ENCODE peak calls at places on chromosomes 11 and 22, in six cellular contexts. One of them, this sample, is unnamed.

GRCh38 chr11:118251858-118252652 is at the start of gene MPZL3:
- DNase-seq in GM23338: peak; percentile 98
- DNase-seq in pancreas: peak; percentile 92
- DNase-seq in AG10803: peak; percentile 22
- DNase-seq in colonic mucosa: peak; percentile 98
- DNase-seq in epithelial cell of esophagus: peak; percentile 99
- DNase-seq in this sample: peak; percentile 86

GRCh38 chr22:35611891-35612576 is 5.1 kb downstream of the MB start:
- DNase-seq in GM23338: no peak
- DNase-seq in pancreas: no peak
- DNase-seq in AG10803: no peak
- DNase-seq in colonic mucosa: peak; percentile 51
- DNase-seq in epithelial cell of esophagus: no peak
- DNase-seq in this sample: no peak

GRCh38 chr11:32962016-32962415 is 53.7 kb upstream of the DEPDC7 start:
- DNase-seq in GM23338: no peak
- DNase-seq in pancreas: no peak
- DNase-seq in AG10803: peak; percentile 36
- DNase-seq in colonic mucosa: no peak
- DNase-seq in epithelial cell of esophagus: no peak
- DNase-seq in this sample: no peak

GRCh38 chr11:114219559-114220349 is 76.4 kb upstream of the NNMT start:
- DNase-seq in GM23338: no peak
- DNase-seq in pancreas: no peak
- DNase-seq in AG10803: no peak
- DNase-seq in colonic mucosa: no peak
- DNase-seq in epithelial cell of esophagus: no peak
- DNase-seq in this sample: peak; percentile 14

GRCh38 chr11:45079943-45080719 is 66.3 kb upstream of the PRDM11 start:
- DNase-seq in GM23338: no peak
- DNase-seq in pancreas: no peak
- DNase-seq in AG10803: no peak
- DNase-seq in colonic mucosa: peak; percentile 33
- DNase-seq in epithelial cell of esophagus: no peak
- DNase-seq in this sample: no peak

GRCh38 chr22:30143265-30143664 is 63.0 kb downstream of the HORMAD2 start:
- DNase-seq in GM23338: no peak
- DNase-seq in pancreas: no peak
- DNase-seq in AG10803: no peak
- DNase-seq in colonic mucosa: no peak
- DNase-seq in epithelial cell of esophagus: no peak
- DNase-seq in this sample: no peak

GRCh38 chr11:12695221-12695794 is 21.1 kb downstream of the TEAD1 start:
- DNase-seq in GM23338: no peak
- DNase-seq in pancreas: no peak
- DNase-seq in AG10803: no peak
- DNase-seq in colonic mucosa: no peak
- DNase-seq in epithelial cell of esophagus: no peak
- DNase-seq in this sample: no peak

GRCh38 chr11:31233425-31233824 is 136.1 kb downstream of the DCDC1 start:
- DNase-seq in GM23338: peak; percentile 43
- DNase-seq in pancreas: no peak
- DNase-seq in AG10803: no peak
- DNase-seq in colonic mucosa: no peak
- DNase-seq in epithelial cell of esophagus: peak; percentile 51
- DNase-seq in this sample: no peak

GRCh38 chr22:39980635-39981034 is 14.1 kb upstream of the FAM83F start:
- DNase-seq in GM23338: no peak
- DNase-seq in pancreas: no peak
- DNase-seq in AG10803: no peak
- DNase-seq in colonic mucosa: no peak
- DNase-seq in epithelial cell of esophagus: no peak
- DNase-seq in this sample: no peak

GRCh38 chr11:8692417-8692816 is 9.8 kb downstream of the RPL27A start:
- DNase-seq in GM23338: no peak
- DNase-seq in pancreas: no peak
- DNase-seq in AG10803: no peak
- DNase-seq in colonic mucosa: no peak
- DNase-seq in epithelial cell of esophagus: peak; percentile 40
- DNase-seq in this sample: no peak

GRCh38 chr11:116797816-116798215 is 6.1 kb upstream of the APOA5 start:
- DNase-seq in GM23338: no peak
- DNase-seq in pancreas: no peak
- DNase-seq in AG10803: no peak
- DNase-seq in colonic mucosa: no peak
- DNase-seq in epithelial cell of esophagus: no peak
- DNase-seq in this sample: no peak

GRCh38 chr11:129643031-129643721 is 172.5 kb upstream of the TMEM45B start:
- DNase-seq in GM23338: no peak
- DNase-seq in pancreas: no peak
- DNase-seq in AG10803: peak; percentile 43
- DNase-seq in colonic mucosa: no peak
- DNase-seq in epithelial cell of esophagus: peak; percentile 99
- DNase-seq in this sample: no peak

GRCh38 chr22:41308544-41308947 is 7.2 kb downstream of the ZC3H7B start:
- DNase-seq in GM23338: no peak
- DNase-seq in pancreas: no peak
- DNase-seq in AG10803: peak; percentile 39
- DNase-seq in colonic mucosa: no peak
- DNase-seq in epithelial cell of esophagus: no peak
- DNase-seq in this sample: no peak

GRCh38 chr11:117855452-117855851 is 21.0 kb downstream of the FXYD6 start:
- DNase-seq in GM23338: peak; percentile 37
- DNase-seq in pancreas: no peak
- DNase-seq in AG10803: no peak
- DNase-seq in colonic mucosa: no peak
- DNase-seq in epithelial cell of esophagus: no peak
- DNase-seq in this sample: no peak

GRCh38 chr11:122440783-122441701 is 214.5 kb upstream of the UBASH3B start:
- DNase-seq in GM23338: peak; percentile 89
- DNase-seq in pancreas: no peak
- DNase-seq in AG10803: peak; percentile 13
- DNase-seq in colonic mucosa: peak; percentile 21
- DNase-seq in epithelial cell of esophagus: no peak
- DNase-seq in this sample: no peak

GRCh38 chr22:29456211-29456671 is 17.9 kb downstream of the RFPL1 start:
- DNase-seq in GM23338: peak; percentile 36
- DNase-seq in pancreas: no peak
- DNase-seq in AG10803: peak; percentile 24
- DNase-seq in colonic mucosa: no peak
- DNase-seq in epithelial cell of esophagus: no peak
- DNase-seq in this sample: no peak

GRCh38 chr22:37205046-37205445 is 7.2 kb downstream of the SSTR3 start:
- DNase-seq in GM23338: no peak
- DNase-seq in pancreas: no peak
- DNase-seq in AG10803: no peak
- DNase-seq in colonic mucosa: no peak
- DNase-seq in epithelial cell of esophagus: no peak
- DNase-seq in this sample: no peak

GRCh38 chr22:38715852-38716251 is 10.1 kb downstream of the GTPBP1 start:
- DNase-seq in GM23338: no peak
- DNase-seq in pancreas: no peak
- DNase-seq in AG10803: no peak
- DNase-seq in colonic mucosa: no peak
- DNase-seq in epithelial cell of esophagus: no peak
- DNase-seq in this sample: no peak

GRCh38 chr22:45262195-45262930 is 21.7 kb upstream of the KIAA0930 start:
- DNase-seq in GM23338: no peak
- DNase-seq in pancreas: no peak
- DNase-seq in AG10803: no peak
- DNase-seq in colonic mucosa: no peak
- DNase-seq in epithelial cell of esophagus: no peak
- DNase-seq in this sample: no peak

GRCh38 chr11:125429174-125429707 is 66.8 kb downstream of the FEZ1 start:
- DNase-seq in GM23338: peak; percentile 94
- DNase-seq in pancreas: peak; percentile 30
- DNase-seq in AG10803: peak; percentile 50
- DNase-seq in colonic mucosa: peak; percentile 40
- DNase-seq in epithelial cell of esophagus: peak; percentile 75
- DNase-seq in this sample: peak; percentile 61

GRCh38 chr11:8167796-8168195 is 1.0 kb downstream of the RIC3 start:
- DNase-seq in GM23338: no peak
- DNase-seq in pancreas: no peak
- DNase-seq in AG10803: no peak
- DNase-seq in colonic mucosa: no peak
- DNase-seq in epithelial cell of esophagus: peak; percentile 29
- DNase-seq in this sample: no peak

GRCh38 chr22:32971252-32971651 is 86.9 kb downstream of the SYN3 start:
- DNase-seq in GM23338: no peak
- DNase-seq in pancreas: no peak
- DNase-seq in AG10803: no peak
- DNase-seq in colonic mucosa: no peak
- DNase-seq in epithelial cell of esophagus: no peak
- DNase-seq in this sample: no peak

GRCh38 chr11:134332189-134332631 is 422 bp downstream of the GLB1L2 start:
- DNase-seq in GM23338: peak; percentile 75
- DNase-seq in pancreas: peak; percentile 36
- DNase-seq in AG10803: no peak
- DNase-seq in colonic mucosa: peak; percentile 52
- DNase-seq in epithelial cell of esophagus: peak; percentile 5
- DNase-seq in this sample: peak; percentile 30

GRCh38 chr11:2298795-2299747 is 2.6 kb downstream of the C11orf21 start:
- DNase-seq in GM23338: peak; percentile 75
- DNase-seq in pancreas: no peak
- DNase-seq in AG10803: no peak
- DNase-seq in colonic mucosa: peak; percentile 38
- DNase-seq in epithelial cell of esophagus: peak; percentile 72
- DNase-seq in this sample: peak; percentile 69

DNA sequence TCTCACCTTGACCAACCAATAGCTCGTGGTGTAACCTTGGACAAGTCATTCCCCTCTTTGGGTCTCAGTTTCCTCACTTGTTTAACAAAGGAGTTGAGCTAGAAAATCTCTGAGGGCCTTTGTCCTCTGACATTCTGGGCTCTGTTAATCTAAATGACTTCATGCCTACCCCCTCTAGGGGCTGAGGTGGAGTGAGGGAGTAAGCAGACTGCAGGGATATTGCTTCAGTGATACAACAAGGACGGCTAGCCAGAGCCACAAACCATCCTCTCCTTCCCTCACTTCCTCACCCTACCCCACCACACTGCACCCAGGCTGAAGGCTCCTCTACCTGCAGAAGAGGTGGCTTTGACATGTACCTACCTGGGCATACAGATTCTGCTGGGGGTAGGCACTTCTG is 34.8 kb downstream of the RELT start:
- DNase-seq in GM23338: no peak
- DNase-seq in pancreas: no peak
- DNase-seq in AG10803: no peak
- DNase-seq in colonic mucosa: no peak
- DNase-seq in epithelial cell of esophagus: no peak
- DNase-seq in this sample: no peak
- TF ChIP-seq CTCF in GM23338: no peak
- TF ChIP-seq CTCF in pancreas: no peak
- TF ChIP-seq CTCF in AG10803: no peak
- TF ChIP-seq CTCF in colonic mucosa: no peak
- TF ChIP-seq CTCF in epithelial cell of esophagus: no peak
- TF ChIP-seq CTCF in this sample: no peak

GRCh38 chr22:44070029-44070428 is 45.9 kb downstream of the PARVB start:
- DNase-seq in GM23338: no peak
- DNase-seq in pancreas: no peak
- DNase-seq in AG10803: no peak
- DNase-seq in colonic mucosa: no peak
- DNase-seq in epithelial cell of esophagus: no peak
- DNase-seq in this sample: no peak

GRCh38 chr22:44068422-44069191 is 44.5 kb downstream of the PARVB start:
- DNase-seq in GM23338: no peak
- DNase-seq in pancreas: no peak
- DNase-seq in AG10803: no peak
- DNase-seq in colonic mucosa: no peak
- DNase-seq in epithelial cell of esophagus: no peak
- DNase-seq in this sample: no peak

GRCh38 chr22:44063462-44064371 is 39.6 kb downstream of the PARVB start:
- DNase-seq in GM23338: no peak
- DNase-seq in pancreas: no peak
- DNase-seq in AG10803: no peak
- DNase-seq in colonic mucosa: no peak
- DNase-seq in epithelial cell of esophagus: no peak
- DNase-seq in this sample: no peak

GRCh38 chr22:44067901-44068300 is 43.8 kb downstream of the PARVB start:
- DNase-seq in GM23338: no peak
- DNase-seq in pancreas: no peak
- DNase-seq in AG10803: no peak
- DNase-seq in colonic mucosa: no peak
- DNase-seq in epithelial cell of esophagus: no peak
- DNase-seq in this sample: no peak

GRCh38 chr22:44067033-44067432 is 42.9 kb downstream of the PARVB start:
- DNase-seq in GM23338: no peak
- DNase-seq in pancreas: no peak
- DNase-seq in AG10803: no peak
- DNase-seq in colonic mucosa: no peak
- DNase-seq in epithelial cell of esophagus: peak; percentile 7
- DNase-seq in this sample: no peak
- TF ChIP-seq CTCF in GM23338: peak; percentile 29
- TF ChIP-seq CTCF in pancreas: no peak
- TF ChIP-seq CTCF in AG10803: no peak
- TF ChIP-seq CTCF in colonic mucosa: no peak
- TF ChIP-seq CTCF in epithelial cell of esophagus: peak; percentile 16
- TF ChIP-seq CTCF in this sample: no peak

DNA sequence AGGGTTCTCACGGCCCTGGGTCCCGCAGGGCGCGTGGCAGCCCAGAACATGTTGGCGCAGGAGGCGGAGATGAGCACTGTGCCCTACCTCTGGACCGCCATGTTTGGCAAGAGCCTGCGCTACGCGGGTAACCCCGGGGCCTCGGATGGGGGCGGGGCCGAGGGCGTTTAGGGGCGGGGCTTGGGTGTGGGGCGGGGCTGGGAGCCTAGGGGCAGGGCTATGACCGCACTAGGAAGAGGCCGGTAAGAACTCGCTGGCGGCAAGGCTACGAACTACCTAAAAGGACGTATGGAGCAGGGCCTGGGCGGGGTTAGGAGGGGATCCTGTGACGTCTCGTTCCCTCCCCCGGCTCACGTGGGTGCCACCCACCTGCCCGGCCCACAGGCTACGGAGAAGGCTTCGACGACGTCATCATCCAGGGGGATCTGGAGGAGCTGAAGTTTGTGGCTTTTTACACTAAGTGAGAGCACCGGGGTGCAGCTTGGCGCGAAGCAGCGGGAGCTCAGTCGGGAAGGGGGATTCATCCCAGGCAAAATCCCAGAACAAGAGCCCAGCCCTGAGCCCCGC is 2.8 kb upstream of the LZTR1 start:
- DNase-seq in GM23338: peak; percentile 100
- DNase-seq in pancreas: peak; percentile 71
- DNase-seq in AG10803: peak; percentile 54
- DNase-seq in colonic mucosa: peak; percentile 89
- DNase-seq in epithelial cell of esophagus: peak; percentile 90
- DNase-seq in this sample: peak; percentile 28
- TF ChIP-seq CTCF in GM23338: no peak
- TF ChIP-seq CTCF in pancreas: no peak
- TF ChIP-seq CTCF in AG10803: no peak
- TF ChIP-seq CTCF in colonic mucosa: no peak
- TF ChIP-seq CTCF in epithelial cell of esophagus: no peak
- TF ChIP-seq CTCF in this sample: no peak

DNA sequence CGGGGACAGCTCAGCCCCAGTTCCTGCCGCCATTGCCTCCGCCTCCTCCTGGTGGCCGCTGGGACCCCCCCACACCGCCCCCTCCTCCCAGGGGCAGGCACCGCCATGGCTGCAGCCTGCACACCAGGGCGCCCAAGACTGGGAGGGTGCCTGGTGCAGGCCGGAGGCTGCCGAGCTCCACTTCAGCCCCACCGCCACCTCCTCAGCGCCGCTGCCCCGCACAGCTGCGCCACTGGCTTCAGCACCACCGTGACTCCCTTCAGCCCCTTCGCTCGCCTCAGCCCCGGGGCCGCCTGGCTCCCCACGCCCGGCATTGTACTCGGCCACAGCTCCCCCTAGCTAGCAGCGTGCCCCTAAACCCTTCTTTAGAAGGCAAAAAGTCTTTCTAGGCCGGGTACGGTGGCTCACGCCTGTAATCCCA is 131.1 kb downstream of the CRYBB2 start:
- DNase-seq in GM23338: peak; percentile 86
- DNase-seq in pancreas: no peak
- DNase-seq in AG10803: no peak
- DNase-seq in colonic mucosa: no peak
- DNase-seq in epithelial cell of esophagus: no peak
- DNase-seq in this sample: no peak
- TF ChIP-seq CTCF in GM23338: peak; percentile 56
- TF ChIP-seq CTCF in pancreas: no peak
- TF ChIP-seq CTCF in AG10803: no peak
- TF ChIP-seq CTCF in colonic mucosa: no peak
- TF ChIP-seq CTCF in epithelial cell of esophagus: no peak
- TF ChIP-seq CTCF in this sample: no peak

This sample was measured in Calu3.